ENCODE peak calls at places on chromosomes 6 and 20, in four cellular contexts. P is neuronal stem cell, L is esophagus muscularis mucosa, G is uterus. I is an unnamed sample.

GRCh38 chr6:40587240-40588069 is at the start of gene LRFN2:
- DNase-seq in P (peak), L (no peak), G (peak), I (peak)

GRCh38 chr20:33704197-33704924 is 15.7 kb downstream of the PXMP4 start:
- DNase-seq in P (no peak), L (no peak), G (no peak), I (no peak)

GRCh38 chr6:98384766-98385165 is 449.6 kb upstream of the POU3F2 start:
- DNase-seq in P (no peak), L (no peak), G (no peak), I (no peak)

GRCh38 chr20:14700641-14700965 is 363.2 kb upstream of the FLRT3 start:
- DNase-seq in P (no peak), L (no peak), G (no peak), I (no peak)

GRCh38 chr20:57405236-57406016 is 14.2 kb downstream of the RBM38 start:
- DNase-seq in P (no peak), L (no peak), G (no peak), I (no peak)

GRCh38 chr6:38801305-38801704 is 86.2 kb downstream of the DNAH8 start:
- DNase-seq in P (no peak), L (no peak), G (no peak), I (no peak)

GRCh38 chr6:168226832-168227434 is 92.6 kb downstream of the DACT2 start:
- DNase-seq in P (no peak), L (no peak), G (no peak), I (peak)

GRCh38 chr6:157424491-157425020 is 43.6 kb downstream of the ZDHHC14 start:
- DNase-seq in P (no peak), L (no peak), G (no peak), I (no peak)

GRCh38 chr20:62730481-62730880 is 21.8 kb downstream of the NTSR1 start:
- DNase-seq in P (no peak), L (no peak), G (no peak), I (no peak)

GRCh38 chr20:50558483-50558925 is 48.3 kb downstream of the PTPN1 start:
- DNase-seq in P (no peak), L (no peak), G (no peak), I (no peak)

GRCh38 chr20:38874460-38875169 is 51.6 kb upstream of the FAM83D start:
- DNase-seq in P (no peak), L (no peak), G (no peak), I (no peak)

GRCh38 chr6:73528897-73529296 is 8.1 kb upstream of the EEF1A1 start:
- DNase-seq in P (no peak), L (no peak), G (no peak), I (peak)

GRCh38 chr6:2581611-2582010 is 169.1 kb downstream of the MYLK4 start:
- DNase-seq in P (no peak), L (peak), G (no peak), I (no peak)

GRCh38 chr20:51334609-51335008 is 207.9 kb downstream of the NFATC2 start:
- DNase-seq in P (no peak), L (no peak), G (no peak), I (no peak)

GRCh38 chr6:7919871-7920270 is 9.3 kb upstream of the TXNDC5 start:
- DNase-seq in P (no peak), L (no peak), G (peak), I (no peak)

GRCh38 chr20:63258826-63259225 is 4.6 kb upstream of the NKAIN4 start:
- DNase-seq in P (no peak), L (no peak), G (no peak), I (no peak)

GRCh38 chr6:5478380-5478779 is 217.1 kb downstream of the FARS2 start:
- DNase-seq in P (no peak), L (no peak), G (no peak), I (no peak)

GRCh38 chr6:40807484-40807883 is 220.3 kb upstream of the LRFN2 start:
- DNase-seq in P (no peak), L (no peak), G (no peak), I (peak)

GRCh38 chr6:10528170-10528981 is 7.2 kb downstream of the GCNT2 start:
- DNase-seq in P (no peak), L (no peak), G (no peak), I (peak)

GRCh38 chr20:51419236-51419635 is 123.3 kb downstream of the NFATC2 start:
- DNase-seq in P (no peak), L (no peak), G (no peak), I (no peak)

GRCh38 chr6:91497770-91498169 is 910.9 kb upstream of the MAP3K7 start:
- DNase-seq in P (no peak), L (no peak), G (no peak), I (no peak)

GRCh38 chr6:170450946-170451761 is 102.0 kb downstream of the PSMB1 start:
- DNase-seq in P (no peak), L (no peak), G (no peak), I (no peak)

GRCh38 chr6:24874776-24875175 is 61.0 kb downstream of the RIPOR2 start:
- DNase-seq in P (no peak), L (no peak), G (no peak), I (no peak)

GRCh38 chr6:53641348-53641747 is 24.2 kb downstream of the KLHL31 start:
- DNase-seq in P (no peak), L (no peak), G (no peak), I (no peak)
- H3K4me3 ChIP-seq in P (no peak), L (no peak), G (no peak), I (no peak)

GRCh38 chr6:30100154-30100553 is 12.7 kb downstream of the TRIM31 start:
- DNase-seq in P (no peak), L (no peak), G (no peak), I (no peak)
- H3K4me3 ChIP-seq in P (no peak), L (no peak), G (no peak), I (no peak)

DNA sequence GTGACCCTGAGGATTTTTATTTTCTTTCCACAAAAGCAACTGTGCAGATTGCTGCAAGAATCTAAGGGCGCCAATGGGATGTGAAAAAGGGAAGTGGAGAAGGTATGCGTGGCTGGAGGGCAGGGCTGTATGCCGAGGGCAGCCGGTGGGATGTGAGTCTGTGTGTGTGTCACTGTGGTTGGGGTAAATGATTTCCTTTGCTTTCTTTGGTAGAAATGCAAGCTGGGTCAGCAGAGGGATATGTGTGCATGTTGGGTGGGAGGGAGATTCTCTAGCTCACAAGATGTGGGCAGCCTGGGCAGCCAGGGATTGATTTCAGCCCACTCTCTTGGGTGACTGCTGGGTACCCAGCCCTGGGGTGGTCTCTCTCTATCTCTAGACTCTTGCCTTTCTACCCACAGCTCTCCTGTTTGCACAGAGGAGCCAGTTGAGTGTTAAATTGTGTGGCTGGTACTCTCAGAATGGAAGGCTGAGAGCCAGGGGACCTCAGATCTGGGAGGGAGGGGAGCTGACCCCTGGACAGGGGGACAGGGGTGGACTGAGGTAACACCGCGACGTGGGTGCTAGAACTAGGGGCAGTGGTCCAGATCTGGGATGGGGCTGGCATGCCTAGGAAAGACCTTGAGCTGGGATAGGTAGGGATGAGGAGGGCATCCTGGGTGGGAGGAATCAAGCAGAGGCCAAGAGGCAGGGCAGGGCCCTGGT is 136.8 kb upstream of the RNF24 start:
- DNase-seq in P (no peak), L (no peak), G (no peak), I (no peak)
- H3K4me3 ChIP-seq in P (no peak), L (no peak), G (no peak), I (no peak)

DNA sequence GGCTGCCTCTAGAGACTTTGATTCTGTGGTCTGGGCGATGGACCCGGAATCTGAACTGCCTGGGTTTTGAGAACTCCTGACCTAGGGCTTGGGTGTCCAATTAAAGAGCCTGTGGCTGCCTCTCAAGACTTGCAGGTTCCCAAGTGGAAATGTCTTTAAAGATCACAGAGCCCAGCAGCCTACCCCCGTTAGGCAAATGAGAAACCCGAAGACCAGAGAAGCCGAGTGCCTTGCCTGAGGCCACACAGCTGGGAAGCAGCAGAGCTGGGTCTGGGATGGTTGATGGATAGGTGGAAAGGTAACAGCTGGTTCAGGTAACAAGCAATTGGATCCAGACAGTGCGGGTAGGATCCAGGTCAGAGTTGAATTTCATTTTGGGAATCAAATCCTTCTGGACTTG is 25.8 kb downstream of the KCNB1 start:
- DNase-seq in P (no peak), L (no peak), G (no peak), I (no peak)
- H3K4me3 ChIP-seq in P (no peak), L (no peak), G (no peak), I (no peak)

DNA sequence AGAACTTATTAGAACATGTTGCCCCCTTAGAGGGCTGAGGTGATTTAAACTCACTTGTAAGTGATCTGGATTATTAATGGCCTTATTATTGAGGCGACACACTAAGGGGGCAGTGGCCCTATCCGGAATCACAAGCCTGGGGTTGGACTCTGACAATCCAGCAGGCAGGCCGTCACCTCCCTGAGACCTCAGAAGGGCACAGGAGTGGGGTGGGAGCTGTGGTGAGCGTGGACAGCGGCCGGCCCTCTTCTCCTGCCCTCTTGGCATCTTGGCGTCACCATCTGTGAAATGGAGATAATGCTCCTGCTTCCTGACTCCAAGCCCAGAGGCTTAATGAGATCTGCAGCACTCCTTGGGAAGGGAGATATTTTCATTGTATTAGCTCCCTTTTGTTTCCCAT is 15.6 kb upstream of the UQCC2 start:
- DNase-seq in P (no peak), L (no peak), G (no peak), I (no peak)
- H3K4me3 ChIP-seq in P (no peak), L (no peak), G (no peak), I (no peak)

GRCh38 chr6:108874470-108875160 is 26.4 kb downstream of the ARMC2 start:
- DNase-seq in P (no peak), L (no peak), G (peak), I (no peak)

GRCh38 chr6:108875161-108875555 is 26.9 kb downstream of the ARMC2 start:
- DNase-seq in P (no peak), L (no peak), G (no peak), I (no peak)

GRCh38 chr6:108873971-108874370 is 25.7 kb downstream of the ARMC2 start:
- DNase-seq in P (no peak), L (no peak), G (no peak), I (no peak)

GRCh38 chr6:108878942-108879341 is 30.7 kb downstream of the ARMC2 start:
- DNase-seq in P (no peak), L (no peak), G (no peak), I (no peak)

GRCh38 chr6:108876929-108877775 is 28.9 kb downstream of the ARMC2 start:
- DNase-seq in P (no peak), L (no peak), G (peak), I (peak)
- H3K4me3 ChIP-seq in P (no peak), L (no peak), G (no peak), I (no peak)

I was measured in lower leg skin.